ENCODE peak calls at places on chromosomes 2 and 18, in ten cellular contexts. P is NCI-H146; R is SJSA1; J is lower lobe of right lung; A is activated T-cell treated with anti-CD3 and anti-CD28 coated beads, Interleukin-2, amount 50 U/mL, for 4 hours; K is GM23338; Z is hepatic stellate cell; C is EH; O is CD8-positive, alpha-beta memory T cell; L is transverse colon. F is an unnamed sample.
A peak's percentile ranks its signal among the peaks of the same experiment; 100 is the strongest.

GRCh38 chr2:64730551-64731305 is 77.0 kb upstream of the SERTAD2 start:
- DNase-seq in P (peak; percentile 73), R (peak; percentile 72), J (peak; percentile 51), A (peak; percentile 22), K (no peak), Z (peak; percentile 59), C (peak; percentile 83), O (peak; percentile 6), L (peak; percentile 67), F (peak; percentile 88)

GRCh38 chr2:41922177-41922576 is 125.6 kb upstream of the PKDCC start:
- DNase-seq in P (no peak), R (no peak), J (no peak), A (no peak), K (no peak), Z (no peak), C (peak; percentile 53), O (no peak), L (no peak), F (no peak)

GRCh38 chr2:233411162-233411561 is 56.9 kb downstream of the DGKD start:
- DNase-seq in P (no peak), R (no peak), J (no peak), A (no peak), K (no peak), Z (no peak), C (no peak), O (no peak), L (no peak), F (no peak)

GRCh38 chr2:198062826-198063225 is 258.4 kb downstream of the PLCL1 start:
- DNase-seq in P (no peak), R (no peak), J (no peak), A (no peak), K (no peak), Z (no peak), C (no peak), O (no peak), L (no peak), F (no peak)

GRCh38 chr2:228689049-228689448 is 507.6 kb upstream of the SPHKAP start:
- DNase-seq in P (peak; percentile 55), R (no peak), J (no peak), A (no peak), K (peak; percentile 81), Z (no peak), C (peak; percentile 43), O (no peak), L (no peak), F (peak; percentile 21)

GRCh38 chr18:5628512-5629255 is 84.9 kb upstream of the EPB41L3 start:
- DNase-seq in P (no peak), R (no peak), J (peak; percentile 76), A (peak; percentile 4), K (peak; percentile 63), Z (peak; percentile 14), C (peak; percentile 13), O (no peak), L (peak; percentile 86), F (peak; percentile 45)

GRCh38 chr2:118048396-118048795 is 34.5 kb upstream of the CCDC93 start:
- DNase-seq in P (no peak), R (no peak), J (no peak), A (no peak), K (no peak), Z (no peak), C (peak; percentile 12), O (no peak), L (no peak), F (no peak)

GRCh38 chr2:224650815-224651439 is 65.2 kb downstream of the CCDC195 start:
- DNase-seq in P (peak; percentile 27), R (no peak), J (no peak), A (no peak), K (peak; percentile 91), Z (peak; percentile 55), C (peak; percentile 63), O (no peak), L (no peak), F (no peak)

GRCh38 chr18:79545714-79546113 is 133.9 kb upstream of the CTDP1 start:
- DNase-seq in P (peak; percentile 40), R (peak; percentile 40), J (peak; percentile 42), A (no peak), K (no peak), Z (no peak), C (no peak), O (no peak), L (no peak), F (no peak)

F was measured in testis.